ENCODE peak calls at places on chromosomes 6 and 20, in eight cellular contexts. W is cardiac fibroblast, T is mammary epithelial cell, R is HCEC 1CT, O is right atrium auricular region, I is NCI-H1436, N is AG04449, J is NCI-H1105. S is an unnamed sample.

GRCh38 chr20:23344336-23344735 is 6.3 kb upstream of the NXT1 start:
- DNase-seq in O (no peak), T (no peak), W (no peak), R (no peak), N (no peak), J (no peak), I (no peak), S (no peak)

GRCh38 chr6:75693534-75693933 is 55.5 kb upstream of the MYO6 start:
- DNase-seq in J (no peak), W (peak; percentile 64), N (peak; percentile 7), I (no peak), T (no peak), R (peak; percentile 49), O (no peak), S (no peak)

GRCh38 chr20:10467985-10468845 is 33.1 kb downstream of the SLX4IP start:
- DNase-seq in T (peak; percentile 25), O (no peak), J (no peak), R (no peak), N (no peak), W (no peak), I (no peak), S (no peak)

GRCh38 chr6:80608881-80609280 is 502.4 kb downstream of the BCKDHB start:
- DNase-seq in J (no peak), O (no peak), T (no peak), N (peak; percentile 7), R (peak; percentile 46), W (peak; percentile 23), I (no peak), S (no peak)

GRCh38 chr20:6074145-6074561 is 20.3 kb upstream of the LRRN4 start:
- DNase-seq in J (peak; percentile 25), R (no peak), W (peak; percentile 24), O (no peak), N (no peak), T (no peak), I (peak; percentile 25), S (no peak)

GRCh38 chr6:138182939-138183791 is 21.4 kb downstream of the ARFGEF3 start:
- DNase-seq in T (no peak), I (no peak), O (no peak), R (no peak), J (peak; percentile 13), W (no peak), N (no peak), S (no peak)

GRCh38 chr6:148395583-148396101 is 53.0 kb downstream of the SASH1 start:
- DNase-seq in T (no peak), I (no peak), J (no peak), R (no peak), W (peak; percentile 35), O (no peak), N (no peak), S (no peak)

GRCh38 chr20:18001131-18001921 is 32.5 kb downstream of the MGME1 start:
- DNase-seq in T (peak; percentile 97), R (peak; percentile 71), W (peak; percentile 93), N (no peak), O (peak; percentile 91), I (no peak), J (no peak), S (peak; percentile 87)

GRCh38 chr20:24935786-24936525 is 13.1 kb upstream of the CST7 start:
- DNase-seq in N (no peak), W (no peak), R (no peak), J (no peak), O (no peak), I (no peak), T (no peak), S (no peak)

GRCh38 chr6:136191606-136192005 is 58.5 kb downstream of the MTFR2 start:
- DNase-seq in W (no peak), R (no peak), O (no peak), N (no peak), I (no peak), J (no peak), T (no peak), S (no peak)

GRCh38 chr6:167496707-167497106 is 171.8 kb downstream of the TTLL2 start:
- DNase-seq in J (no peak), O (no peak), T (no peak), W (no peak), R (no peak), N (no peak), I (no peak), S (no peak)

GRCh38 chr20:47099749-47100515 is 205.3 kb downstream of the EYA2 start:
- DNase-seq in O (no peak), N (no peak), I (no peak), J (no peak), T (no peak), R (peak; percentile 58), W (peak; percentile 82), S (no peak)

GRCh38 chr20:58898629-58899028 is 46.1 kb downstream of the GNAS start:
- DNase-seq in T (no peak), J (no peak), N (no peak), I (no peak), R (no peak), W (no peak), O (no peak), S (no peak)

GRCh38 chr6:24215068-24215467 is 89.1 kb downstream of the NRSN1 start:
- DNase-seq in N (no peak), J (no peak), R (no peak), O (no peak), T (no peak), W (no peak), I (no peak), S (no peak)

GRCh38 chr20:48681201-48681881 is 146.5 kb downstream of the PREX1 start:
- DNase-seq in T (no peak), W (peak; percentile 32), N (no peak), I (no peak), O (no peak), R (no peak), J (no peak), S (no peak)

GRCh38 chr6:34357937-34358336 is 34.5 kb downstream of the NUDT3 start:
- DNase-seq in I (no peak), T (no peak), J (no peak), W (no peak), N (no peak), R (no peak), O (no peak), S (no peak)

GRCh38 chr6:149750136-149750609 is 632 bp downstream of the PCMT1 start:
- DNase-seq in I (peak; percentile 72), T (peak; percentile 75), W (peak; percentile 54), N (no peak), J (peak; percentile 85), R (peak; percentile 32), O (no peak), S (no peak)

GRCh38 chr6:152746172-152746553 is 4.4 kb upstream of the VIP start:
- DNase-seq in R (peak; percentile 30), I (no peak), O (no peak), J (no peak), N (peak; percentile 45), W (peak; percentile 23), T (peak; percentile 75), S (peak; percentile 76)

GRCh38 chr6:113694278-113695077 is 162.7 kb upstream of the MARCKS start:
- DNase-seq in I (no peak), R (peak; percentile 64), N (no peak), O (no peak), J (no peak), T (peak; percentile 64), W (peak; percentile 35), S (no peak)

GRCh38 chr20:23149623-23150279 is 63.6 kb upstream of the CD93 start:
- DNase-seq in W (no peak), T (no peak), R (no peak), J (no peak), O (peak; percentile 40), N (no peak), I (no peak), S (no peak)

GRCh38 chr6:124040655-124041054 is 237.0 kb downstream of the NKAIN2 start:
- DNase-seq in N (no peak), O (no peak), I (no peak), T (no peak), W (no peak), R (no peak), J (no peak), S (no peak)

GRCh38 chr20:37755665-37756064 is 61.8 kb downstream of the CTNNBL1 start:
- DNase-seq in I (no peak), N (no peak), R (no peak), T (no peak), O (no peak), J (no peak), W (no peak), S (no peak)

GRCh38 chr6:26311012-26311384 is 54.0 kb upstream of the BTN3A2 start:
- DNase-seq in N (no peak), J (no peak), O (peak; percentile 64), I (no peak), T (peak; percentile 62), R (peak; percentile 74), W (peak; percentile 55), S (no peak)

GRCh38 chr20:8901237-8902025 is 167.5 kb upstream of the PLCB4 start:
- DNase-seq in O (no peak), I (no peak), R (peak; percentile 23), J (no peak), N (no peak), W (no peak), T (no peak), S (no peak)

GRCh38 chr6:36824262-36824661 is 15.0 kb downstream of the CPNE5 start:
- DNase-seq in R (no peak), T (no peak), O (no peak), N (no peak), I (no peak), J (no peak), W (peak; percentile 51), S (no peak)

GRCh38 chr6:4936681-4937041 is 67.2 kb downstream of the RPP40 start:
- DNase-seq in J (peak; percentile 14), O (no peak), T (no peak), N (no peak), R (peak; percentile 50), I (no peak), W (peak; percentile 77), S (no peak)

GRCh38 chr20:59183751-59184150 is 20.1 kb downstream of the ZNF831 start:
- DNase-seq in O (no peak), J (no peak), I (no peak), N (no peak), T (no peak), R (no peak), W (no peak), S (no peak)

GRCh38 chr20:3749087-3749688 is 16.7 kb downstream of the HSPA12B start:
- DNase-seq in O (no peak), N (no peak), J (no peak), T (no peak), I (no peak), R (no peak), W (no peak), S (no peak)

GRCh38 chr6:79946242-79946641 is 1.1 kb downstream of the ELOVL4 start:
- DNase-seq in T (peak; percentile 11), R (peak; percentile 32), N (no peak), O (no peak), W (peak; percentile 41), I (peak; percentile 21), J (peak; percentile 40), S (no peak)

GRCh38 chr20:59663513-59663890 is 59.2 kb downstream of the PHACTR3 start:
- DNase-seq in N (no peak), W (no peak), J (no peak), I (no peak), R (no peak), T (no peak), O (no peak), S (no peak)

GRCh38 chr6:150079604-150080003 is 10.7 kb upstream of the ULBP3 start:
- DNase-seq in N (no peak), R (no peak), J (no peak), O (no peak), T (no peak), I (no peak), W (no peak), S (no peak)

GRCh38 chr6:45901777-45902650 is 113.6 kb downstream of the CLIC5 start:
- DNase-seq in I (no peak), N (no peak), T (no peak), W (no peak), O (no peak), R (no peak), J (no peak), S (no peak)

GRCh38 chr6:111810321-111811235 is 62.7 kb downstream of the FYN start:
- DNase-seq in N (no peak), J (peak; percentile 9), I (no peak), R (no peak), O (no peak), W (no peak), T (no peak), S (no peak)

GRCh38 chr6:158018851-158019361 is 37.2 kb downstream of the SYNJ2 start:
- DNase-seq in J (no peak), T (no peak), I (peak; percentile 54), N (no peak), W (peak; percentile 79), R (peak; percentile 27), O (no peak), S (no peak)

S was measured in epithelial cell of prostate.